ENCODE peak calls at places on chromosome 15, in seven cellular contexts. Z, J, G, M, K, T and Y are unnamed samples. For H3K4me1, the result is how much of the 10 kb centered on the place peaks cover.

GRCh38 chr15:60093273-60094067 is 89.4 kb downstream of the FOXB1 start:
- DNase-seq in K (peak), Z (no peak), G (no peak), M (no peak), J (no peak), T (no peak), Y (no peak)

GRCh38 chr15:91867581-91868026 is 14.1 kb downstream of the SLCO3A1 start:
- DNase-seq in G (peak), J (peak), M (peak), T (no peak), K (peak), Z (peak), Y (peak)

GRCh38 chr15:36579792-36580431 is 486 bp downstream of the CDIN1 start:
- DNase-seq in J (no peak), K (no peak), T (no peak), M (no peak), Z (no peak), G (peak), Y (no peak)

GRCh38 chr15:52217186-52217585 is 26.0 kb upstream of the GNB5 start:
- DNase-seq in Z (peak), M (no peak), K (no peak), G (no peak), J (peak), T (peak), Y (peak)

GRCh38 chr15:100889359-100890058 is 9.9 kb downstream of the ALDH1A3 start:
- DNase-seq in T (no peak), G (no peak), J (no peak), M (peak), Z (peak), K (peak), Y (peak)

GRCh38 chr15:92902723-92903587 is 2.8 kb downstream of the CHD2 start:
- DNase-seq in T (no peak), K (no peak), G (no peak), Z (no peak), J (no peak), M (no peak), Y (no peak)

GRCh38 chr15:87623832-87624231 is 632.7 kb downstream of the NTRK3 start:
- DNase-seq in G (no peak), Z (peak), K (no peak), T (peak), J (peak), M (no peak), Y (peak)

GRCh38 chr15:101458908-101459578 is 30.5 kb downstream of the PCSK6 start:
- DNase-seq in G (no peak), K (no peak), J (no peak), T (no peak), M (peak), Z (no peak), Y (no peak)

GRCh38 chr15:69253156-69253555 is 45.6 kb upstream of the PAQR5 start:
- DNase-seq in K (peak), Z (no peak), G (no peak), M (peak), T (no peak), J (no peak), Y (no peak)

GRCh38 chr15:68424754-68425390 is 7.1 kb downstream of the ITGA11 start:
- DNase-seq in T (no peak), Z (no peak), M (peak), K (peak), J (no peak), G (no peak), Y (no peak)

GRCh38 chr15:29835301-29835700 is 13.0 kb upstream of the TJP1 start:
- DNase-seq in Z (no peak), T (no peak), J (no peak), K (peak), M (no peak), G (no peak), Y (no peak)

GRCh38 chr15:45199136-45199810 is 11.5 kb upstream of the SHF start:
- DNase-seq in K (peak), Z (peak), T (peak), J (peak), G (no peak), M (peak), Y (peak)

GRCh38 chr15:100726426-100727190 is 124.2 kb downstream of the ASB7 start:
- DNase-seq in M (no peak), K (peak), T (no peak), J (peak), G (no peak), Z (no peak), Y (no peak)

GRCh38 chr15:93040288-93041158 is 48.5 kb downstream of the RGMA start:
- DNase-seq in G (peak), K (no peak), M (no peak), J (no peak), Z (no peak), T (no peak), Y (no peak)

GRCh38 chr15:33913459-33913858 is 54.8 kb upstream of the CHRM5 start:
- DNase-seq in Z (no peak), M (no peak), T (no peak), J (no peak), G (no peak), K (peak), Y (no peak)

GRCh38 chr15:69783211-69783610 is 314.5 kb downstream of the TLE3 start:
- DNase-seq in J (no peak), M (no peak), K (no peak), G (no peak), T (no peak), Z (no peak), Y (no peak)

GRCh38 chr15:63513271-63513670 is 8.9 kb downstream of the USP3 start:
- DNase-seq in T (no peak), J (no peak), Z (no peak), M (no peak), K (no peak), G (no peak), Y (no peak)

GRCh38 chr15:68699881-68700394 is 120.8 kb downstream of the ANP32A start:
- DNase-seq in J (no peak), M (no peak), K (no peak), T (no peak), Z (no peak), G (no peak), Y (no peak)

GRCh38 chr15:93141373-93141790 is 52.4 kb upstream of the RGMA start:
- DNase-seq in G (no peak), K (no peak), J (no peak), M (no peak), T (no peak), Z (no peak), Y (no peak)

GRCh38 chr15:35690698-35691116 is 144.7 kb upstream of the DPH6 start:
- DNase-seq in K (peak), G (no peak), M (peak), T (no peak), Z (no peak), J (no peak), Y (no peak)

GRCh38 chr15:37100109-37100873 is at the start of gene MEIS2:
- DNase-seq in M (peak), K (peak), J (peak), G (peak), T (peak), Z (peak), Y (peak)

GRCh38 chr15:63322541-63322940 is 45.1 kb downstream of the APH1B start:
- DNase-seq in T (peak), M (peak), G (no peak), Z (no peak), J (no peak), K (peak), Y (no peak)

GRCh38 chr15:74129411-74130088 is 836 bp upstream of the ISLR2 start:
- DNase-seq in K (peak), G (no peak), T (no peak), M (no peak), J (peak), Z (peak), Y (peak)

GRCh38 chr15:75455982-75456531 is 4.6 kb upstream of the SIN3A start:
- DNase-seq in T (peak), J (peak), Z (peak), G (peak), M (peak), K (peak), Y (peak)

GRCh38 chr15:100039994-100040393 is 301.8 kb downstream of the ADAMTS17 start:
- DNase-seq in T (peak), J (no peak), G (no peak), M (no peak), Z (no peak), K (no peak), Y (no peak)

GRCh38 chr15:97189152-97189551 is 771.4 kb upstream of the ARRDC4 start:
- DNase-seq in T (no peak), Z (no peak), M (peak), K (peak), G (no peak), J (no peak), Y (no peak)

GRCh38 chr15:99719096-99719541 is 14.1 kb downstream of the LYSMD4 start:
- DNase-seq in J (no peak), M (peak), T (no peak), G (no peak), Z (no peak), K (peak), Y (no peak)

GRCh38 chr15:25062551-25063430 is 108.0 kb downstream of the SNRPN start:
- DNase-seq in K (no peak), T (no peak), M (no peak), J (no peak), Z (no peak), G (peak), Y (no peak)

GRCh38 chr15:101326462-101327146 is 31.6 kb upstream of the SNRPA1 start:
- DNase-seq in J (no peak), T (no peak), Z (no peak), K (no peak), M (no peak), G (no peak), Y (no peak)

DNA sequence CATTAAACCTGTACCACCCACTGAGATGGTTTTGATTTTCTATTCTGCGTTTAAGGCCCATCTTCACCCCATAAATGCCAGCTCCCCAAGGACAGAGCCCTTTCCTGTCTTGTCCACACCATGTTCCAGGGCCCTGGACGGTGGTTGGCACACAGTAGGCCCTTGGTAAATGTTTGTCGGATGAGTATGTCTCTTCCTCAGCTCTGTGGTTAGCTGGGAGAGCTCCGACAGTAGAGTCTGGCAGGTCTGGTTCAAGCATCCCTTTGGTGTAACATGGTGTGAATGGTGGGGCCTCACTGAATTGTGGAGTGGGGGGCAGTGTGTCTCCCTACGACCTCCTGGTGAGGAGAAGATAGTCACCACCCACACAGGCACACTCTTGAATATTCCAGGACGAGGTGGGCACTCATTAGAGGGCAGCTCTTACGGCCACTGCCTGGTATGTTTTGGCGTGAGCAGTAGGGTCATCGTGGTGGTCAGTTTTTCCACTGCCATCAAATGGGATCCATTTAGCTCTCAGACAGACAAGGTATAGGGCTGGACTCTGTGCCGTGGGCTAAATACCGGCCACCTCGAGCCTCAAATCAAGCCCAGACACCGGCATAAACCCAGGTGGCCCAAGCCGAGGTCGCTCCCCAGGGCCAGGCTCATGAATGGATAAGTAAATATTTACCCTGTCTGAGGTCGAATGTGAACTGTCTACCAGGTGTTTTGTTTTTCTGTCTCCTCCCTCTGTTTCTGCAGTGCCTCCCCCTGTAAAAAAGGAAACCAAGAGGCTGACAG is 61.3 kb downstream of the SMAD3 start:
- DNase-seq in M (peak), Z (no peak), K (peak), G (no peak), J (no peak), T (no peak), Y (no peak)
- H3K4me1 ChIP-seq in M (under half), Z (under half), K (half or more), G (half or more), J (under half), T (under half), Y (under half)

DNA sequence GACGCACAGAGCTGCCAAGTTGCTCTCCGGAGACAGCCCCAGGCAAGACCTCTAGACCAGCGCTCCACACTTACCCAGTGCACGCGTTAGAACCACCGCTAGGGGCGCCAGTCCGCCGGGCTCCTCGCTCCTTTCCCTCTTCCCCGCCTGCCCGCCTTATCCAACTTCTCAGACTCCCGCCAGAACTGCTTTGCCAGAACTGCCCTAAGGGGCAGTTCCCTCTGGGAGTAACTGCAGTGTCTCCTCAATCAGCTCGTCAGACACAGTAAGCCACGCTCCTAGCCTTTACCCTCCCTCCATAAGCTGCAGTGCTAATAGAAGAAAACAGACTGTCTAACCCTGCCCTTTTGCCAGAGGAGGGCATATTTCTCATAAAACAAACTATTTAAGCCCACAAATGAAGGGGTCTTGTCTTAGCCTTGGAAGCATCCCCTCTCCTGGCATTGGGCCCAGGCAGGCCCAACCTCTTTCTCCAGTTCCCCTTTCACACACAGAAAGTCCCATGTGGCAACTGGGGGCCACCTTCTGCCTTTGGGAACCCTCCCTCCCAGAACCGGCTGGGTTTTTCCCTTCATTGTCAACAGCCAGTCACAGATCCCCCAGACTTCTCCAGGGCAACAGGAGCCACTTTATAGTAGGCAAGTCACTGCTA is 3.7 kb downstream of the BMF start:
- DNase-seq in G (peak), M (peak), J (peak), K (peak), Z (peak), T (peak), Y (peak)
- H3K4me1 ChIP-seq in G (half or more), M (half or more), J (under half), K (under half), Z (under half), T (half or more), Y (half or more)

GRCh38 chr15:40474581-40474980 is 3.8 kb downstream of the CHST14 start:
- DNase-seq in G (no peak), T (no peak), M (no peak), Z (no peak), J (no peak), K (no peak), Y (no peak)
- H3K4me1 ChIP-seq in G (under half), T (under half), M (under half), Z (under half), J (under half), K (under half), Y (under half)

GRCh38 chr15:90595760-90596155 is 66.0 kb downstream of the CRTC3 start:
- DNase-seq in T (no peak), M (no peak), G (no peak), K (no peak), Z (no peak), J (no peak), Y (no peak)
- H3K4me1 ChIP-seq in T (under half), M (under half), G (half or more), K (under half), Z (under half), J (under half), Y (under half)

GRCh38 chr15:90412356-90413194 is 24.5 kb downstream of the IQGAP1 start:
- DNase-seq in T (peak), M (peak), Z (peak), G (peak), J (peak), K (peak), Y (peak)

GRCh38 chr15:90408657-90409056 is 20.6 kb downstream of the IQGAP1 start:
- DNase-seq in J (no peak), T (no peak), G (no peak), K (no peak), Z (no peak), M (no peak), Y (no peak)

GRCh38 chr15:90413411-90414379 is 25.7 kb downstream of the IQGAP1 start:
- DNase-seq in M (peak), J (no peak), K (peak), G (no peak), Z (peak), T (no peak), Y (no peak)

GRCh38 chr15:90407871-90408317 is 19.9 kb downstream of the IQGAP1 start:
- DNase-seq in Z (no peak), T (no peak), J (no peak), K (no peak), G (no peak), M (peak), Y (no peak)

GRCh38 chr15:90411176-90411575 is 23.1 kb downstream of the IQGAP1 start:
- DNase-seq in Z (peak), J (no peak), T (no peak), K (no peak), M (no peak), G (no peak), Y (no peak)
- H3K4me1 ChIP-seq in Z (under half), J (under half), T (under half), K (under half), M (under half), G (half or more), Y (half or more)

GRCh38 chr15:31339558-31339895 is 12.9 kb downstream of the KLF13 start:
- DNase-seq in K (no peak), G (no peak), M (no peak), J (no peak), T (no peak), Z (no peak), Y (no peak)
- H3K4me1 ChIP-seq in K (under half), G (half or more), M (under half), J (under half), T (under half), Z (under half), Y (under half)

DNA sequence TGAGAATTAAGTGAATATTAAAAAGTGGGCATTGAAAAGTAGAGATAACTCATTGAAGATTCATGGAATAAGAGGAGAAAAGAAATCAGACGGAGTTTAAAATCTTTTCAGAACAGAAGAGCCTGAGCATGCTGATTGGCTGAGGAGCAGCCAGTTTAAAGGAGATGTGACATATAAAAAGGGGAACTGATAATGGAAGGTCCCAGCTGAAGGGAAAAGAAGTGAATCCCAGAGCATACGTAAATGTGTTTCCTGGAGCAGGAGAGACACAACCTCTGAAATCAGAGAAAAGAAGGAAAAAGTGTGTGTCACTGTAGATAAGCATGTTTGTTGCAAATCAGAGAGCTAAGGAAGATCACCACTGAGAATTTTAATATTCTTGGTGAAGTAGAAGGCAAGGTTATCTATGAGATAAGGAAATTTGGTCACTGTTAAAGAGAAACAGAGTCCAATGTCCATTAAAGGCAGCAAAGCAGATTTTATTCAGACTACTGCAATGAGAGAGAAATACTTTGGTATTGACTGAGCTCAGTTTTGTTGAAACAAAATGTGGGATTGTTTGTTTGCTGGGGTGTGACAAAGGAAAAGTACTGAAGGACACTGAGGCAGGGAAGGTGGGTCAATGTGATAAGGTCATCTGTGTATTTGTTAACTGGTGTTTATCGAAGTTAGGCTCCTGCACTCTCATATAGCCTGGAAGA is 84.6 kb upstream of the WDR72 start:
- DNase-seq in Z (no peak), T (no peak), G (no peak), M (no peak), K (no peak), J (no peak), Y (no peak)
- H3K4me1 ChIP-seq in Z (under half), T (under half), G (under half), M (under half), K (under half), J (under half), Y (under half)

GRCh38 chr15:57591237-57591821 is 375 bp upstream of the MYZAP start:
- DNase-seq in T (no peak), K (no peak), Z (peak), G (no peak), J (no peak), M (no peak), Y (peak)
- H3K4me1 ChIP-seq in T (under half), K (under half), Z (under half), G (under half), J (under half), M (under half), Y (under half)

DNA sequence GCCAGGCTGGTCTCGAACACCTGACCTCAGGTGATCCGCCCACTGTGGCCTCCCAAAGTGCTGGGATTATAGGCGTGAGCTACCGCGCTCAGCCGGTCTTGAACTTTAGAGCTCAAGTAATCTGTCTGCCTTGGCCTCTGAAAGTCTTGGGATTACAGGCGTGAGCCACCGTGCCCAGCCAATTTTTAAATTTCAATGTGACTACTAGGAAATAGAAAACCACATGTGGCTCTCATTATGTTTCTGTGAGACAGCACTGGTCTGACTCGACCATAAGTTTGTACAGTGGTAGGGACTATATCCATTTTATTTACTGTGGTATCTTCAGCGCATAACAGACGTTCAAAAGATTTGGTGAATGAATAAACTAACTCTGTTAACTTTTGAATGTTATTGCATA is 9.1 kb downstream of the ZFAND6 start:
- DNase-seq in K (peak), T (no peak), M (no peak), G (no peak), J (no peak), Z (no peak), Y (no peak)
- H3K4me1 ChIP-seq in K (under half), T (under half), M (under half), G (under half), J (under half), Z (under half), Y (half or more)